ENCODE peak calls at places on chromosomes 4 and X, in seven cellular contexts. K, Q, A, L, T, I and U are unnamed samples.
A peak's percentile ranks its signal among the peaks of the same experiment; 100 is the strongest.

GRCh38 chr4:164730705-164731393 is 23.1 kb upstream of the SMIM31 start:
- DNase-seq in K (no peak), Q (no peak), A (peak; percentile 64), L (no peak), T (no peak), I (no peak), U (no peak)

GRCh38 chr4:71209161-71209560 is 129.7 kb upstream of the SLC4A4 start:
- DNase-seq in K (no peak), Q (peak; percentile 87), A (no peak), L (no peak), T (no peak), I (no peak), U (no peak)

GRCh38 chr4:130361616-130362015 is 1265.7 kb downstream of the C4orf33 start:
- DNase-seq in K (no peak), Q (no peak), A (no peak), L (no peak), T (no peak), I (no peak), U (no peak)

GRCh38 chrX:124268099-124268498 is 64.4 kb upstream of the TEX13D start:
- DNase-seq in K (no peak), Q (no peak), A (no peak), L (no peak), T (no peak), I (peak; percentile 26), U (no peak)

GRCh38 chrX:15310117-15310516 is 5.3 kb downstream of the ASB11 start:
- DNase-seq in K (no peak), Q (peak; percentile 14), A (no peak), L (no peak), T (no peak), I (no peak), U (no peak)

GRCh38 chr4:145937990-145938611 is 522 bp downstream of the ZNF827 start:
- DNase-seq in K (no peak), Q (peak; percentile 26), A (peak; percentile 31), L (no peak), T (no peak), I (peak; percentile 45), U (peak; percentile 44)

GRCh38 chrX:105658136-105658535 is 164.2 kb upstream of the NRK start:
- DNase-seq in K (no peak), Q (peak; percentile 4), A (no peak), L (no peak), T (no peak), I (peak; percentile 59), U (no peak)

GRCh38 chrX:107985032-107985431 is 2.9 kb upstream of the TEX13B start:
- DNase-seq in K (no peak), Q (no peak), A (no peak), L (no peak), T (no peak), I (no peak), U (no peak)

GRCh38 chr4:7103031-7103598 is 35.3 kb upstream of the GRPEL1 start:
- DNase-seq in K (peak; percentile 47), Q (peak; percentile 41), A (peak; percentile 36), L (peak; percentile 94), T (peak; percentile 92), I (peak; percentile 71), U (peak; percentile 93)

GRCh38 chrX:127877358-127877757 is 174.8 kb downstream of the ACTRT1 start:
- DNase-seq in K (no peak), Q (no peak), A (no peak), L (no peak), T (no peak), I (no peak), U (no peak)

GRCh38 chr4:8769645-8770517 is 101.8 kb downstream of the HMX1 start:
- DNase-seq in K (no peak), Q (no peak), A (no peak), L (peak; percentile 44), T (no peak), I (no peak), U (no peak)

GRCh38 chrX:21883258-21883657 is 27.5 kb downstream of the YY2 start:
- DNase-seq in K (no peak), Q (no peak), A (no peak), L (no peak), T (no peak), I (no peak), U (no peak)

GRCh38 chrX:129908636-129909035 is 2.7 kb downstream of the UTP14A start:
- DNase-seq in K (no peak), Q (no peak), A (no peak), L (no peak), T (no peak), I (peak; percentile 53), U (peak; percentile 32)

GRCh38 chr4:67779631-67780030 is 25.4 kb upstream of the GNRHR start:
- DNase-seq in K (no peak), Q (peak; percentile 50), A (no peak), L (no peak), T (no peak), I (peak; percentile 95), U (peak; percentile 68)

GRCh38 chr4:121514443-121514842 is 133.6 kb upstream of the QRFPR start:
- DNase-seq in K (no peak), Q (no peak), A (no peak), L (peak; percentile 26), T (no peak), I (no peak), U (no peak)

GRCh38 chrX:46978341-46979291 is 66.4 kb downstream of the JADE3 start:
- DNase-seq in K (no peak), Q (peak; percentile 39), A (peak; percentile 67), L (peak; percentile 72), T (peak; percentile 21), I (peak; percentile 62), U (peak; percentile 11)

GRCh38 chr4:52377563-52377962 is 281.5 kb downstream of the USP46 start:
- DNase-seq in K (no peak), Q (no peak), A (no peak), L (no peak), T (no peak), I (no peak), U (no peak)

GRCh38 chrX:113906168-113906567 is 677.7 kb upstream of the HTR2C start:
- DNase-seq in K (no peak), Q (peak; percentile 3), A (no peak), L (no peak), T (no peak), I (no peak), U (no peak)

GRCh38 chr4:114727426-114727825 is 128.8 kb downstream of the UGT8 start:
- DNase-seq in K (no peak), Q (no peak), A (no peak), L (no peak), T (no peak), I (no peak), U (no peak)

GRCh38 chr4:34469518-34469917 is 1774.8 kb downstream of the ARAP2 start:
- DNase-seq in K (no peak), Q (no peak), A (no peak), L (no peak), T (no peak), I (no peak), U (no peak)

GRCh38 chr4:121454251-121454979 is 73.6 kb upstream of the QRFPR start:
- DNase-seq in K (no peak), Q (peak; percentile 9), A (no peak), L (no peak), T (no peak), I (no peak), U (no peak)

GRCh38 chr4:125268065-125268755 is 46.5 kb upstream of the FAT4 start:
- DNase-seq in K (no peak), Q (no peak), A (no peak), L (no peak), T (no peak), I (no peak), U (no peak)

GRCh38 chrX:118523920-118524319 is 28.3 kb downstream of the DOCK11 start:
- DNase-seq in K (no peak), Q (no peak), A (no peak), L (no peak), T (no peak), I (no peak), U (no peak)

GRCh38 chr4:788636-789297 is 37.2 kb downstream of the CPLX1 start:
- DNase-seq in K (no peak), Q (no peak), A (no peak), L (peak; percentile 77), T (peak; percentile 3), I (no peak), U (no peak)

GRCh38 chrX:154019061-154019621 is 561 bp downstream of the IRAK1 start:
- DNase-seq in K (no peak), Q (no peak), A (no peak), L (no peak), T (no peak), I (no peak), U (no peak)

GRCh38 chrX:84339507-84340364 is 151.7 kb upstream of the RPS6KA6 start:
- DNase-seq in K (no peak), Q (no peak), A (peak; percentile 26), L (no peak), T (no peak), I (peak; percentile 17), U (peak; percentile 1)

GRCh38 chrX:22110729-22111494 is 78.8 kb downstream of the PHEX start:
- DNase-seq in K (no peak), Q (no peak), A (no peak), L (no peak), T (no peak), I (peak; percentile 52), U (no peak)

GRCh38 chr4:105895609-105896460 is 564 bp downstream of the NPNT start:
- DNase-seq in K (no peak), Q (peak; percentile 2), A (peak; percentile 62), L (peak; percentile 60), T (no peak), I (peak; percentile 58), U (peak; percentile 37)

GRCh38 chrX:33188286-33188685 is 23.1 kb downstream of the DMD start:
- DNase-seq in K (no peak), Q (no peak), A (no peak), L (no peak), T (no peak), I (no peak), U (no peak)
- H3K27ac ChIP-seq in K (peak overlapping the region; percentile 9), Q (peak overlapping the region; percentile 26), A (no peak overlapping the region), L (no peak overlapping the region), T (no peak overlapping the region), I (no peak overlapping the region), U (no peak overlapping the region)

GRCh38 chr4:39658756-39659155 is 20.1 kb upstream of the SMIM14 start:
- DNase-seq in K (no peak), Q (no peak), A (no peak), L (no peak), T (no peak), I (no peak), U (no peak)
- TF ChIP-seq CTCF in K (no peak), Q (peak; percentile 30), A (no peak), L (no peak), T (peak; percentile 6), I (peak; percentile 25), U (no peak)

GRCh38 chr4:140268441-140268840 is 105.0 kb upstream of the SCOC start:
- DNase-seq in K (no peak), Q (no peak), A (no peak), L (no peak), T (no peak), I (no peak), U (no peak)
- H3K27ac ChIP-seq in K (no peak overlapping the region), Q (no peak overlapping the region), A (no peak overlapping the region), L (no peak overlapping the region), T (no peak overlapping the region), I (no peak overlapping the region), U (no peak overlapping the region)

GRCh38 chr4:93303440-93303839 is 525.1 kb upstream of the ATOH1 start:
- DNase-seq in K (no peak), Q (no peak), A (no peak), L (no peak), T (no peak), I (peak; percentile 83), U (no peak)

GRCh38 chr4:93302310-93302709 is 526.2 kb upstream of the ATOH1 start:
- DNase-seq in K (no peak), Q (no peak), A (no peak), L (no peak), T (no peak), I (no peak), U (no peak)

GRCh38 chr4:93299116-93299515 is 529.4 kb upstream of the ATOH1 start:
- DNase-seq in K (no peak), Q (no peak), A (peak; percentile 44), L (no peak), T (no peak), I (no peak), U (no peak)
- TF ChIP-seq CTCF in K (no peak), Q (no peak), A (no peak), L (no peak), T (no peak), I (no peak), U (no peak)